ENCODE peak calls at places on chromosome 14, in nine cellular contexts. W is suprapubic skin; H is mammary epithelial cell; C is left lung; Y is transverse colon; Z is HepG2; G is CD8-positive, alpha-beta T cell; E is heart right ventricle; X is IMR-90. O is an unnamed sample. For H3K4me1, the result is how much of the 10 kb centered on the place peaks cover.

GRCh38 chr14:39258782-39259545 is 25.2 kb downstream of the MIA2 start:
- DNase-seq in Z (no peak), G (no peak), E (no peak), C (no peak), Y (no peak), W (no peak), H (no peak), X (no peak), O (no peak)

GRCh38 chr14:84225243-84225642 is 1304.7 kb upstream of the FLRT2 start:
- DNase-seq in G (no peak), X (no peak), E (peak), W (no peak), H (no peak), C (no peak), Z (no peak), Y (peak), O (peak)

GRCh38 chr14:85934123-85934885 is 404.4 kb downstream of the FLRT2 start:
- DNase-seq in Z (peak), Y (peak), E (no peak), H (no peak), C (peak), W (no peak), X (no peak), G (peak), O (peak)

GRCh38 chr14:55111122-55111705 is 17.8 kb upstream of the LGALS3 start:
- DNase-seq in G (no peak), X (no peak), E (no peak), W (no peak), Y (peak), C (no peak), H (no peak), Z (no peak), O (no peak)

GRCh38 chr14:97523936-97524335 is 726.8 kb downstream of the VRK1 start:
- DNase-seq in E (no peak), Y (no peak), W (no peak), X (no peak), H (peak), Z (no peak), C (no peak), G (no peak), O (no peak)

GRCh38 chr14:100213956-100214767 is 24.8 kb upstream of the YY1 start:
- DNase-seq in G (peak), W (peak), E (peak), Y (peak), X (peak), C (peak), Z (peak), H (peak), O (peak)

GRCh38 chr14:55118761-55119160 is 10.3 kb upstream of the LGALS3 start:
- DNase-seq in Z (no peak), X (no peak), G (no peak), Y (no peak), E (no peak), H (no peak), W (peak), C (no peak), O (no peak)

GRCh38 chr14:96682401-96682800 is 114.8 kb upstream of the VRK1 start:
- DNase-seq in C (no peak), W (no peak), X (no peak), Y (no peak), E (no peak), H (no peak), Z (no peak), G (no peak), O (no peak)

GRCh38 chr14:98578204-98578603 is 693.8 kb downstream of the BCL11B start:
- DNase-seq in Y (no peak), G (no peak), H (peak), C (no peak), Z (no peak), X (no peak), W (no peak), E (no peak), O (no peak)

GRCh38 chr14:64387232-64387737 is 868 bp upstream of the MTHFD1 start:
- DNase-seq in X (peak), E (no peak), Z (peak), H (peak), C (no peak), Y (no peak), G (peak), W (no peak), O (no peak)

GRCh38 chr14:78164226-78164853 is 5.8 kb upstream of the NRXN3 start:
- DNase-seq in C (no peak), Z (peak), H (no peak), X (no peak), Y (peak), W (no peak), G (no peak), E (no peak), O (no peak)

GRCh38 chr14:36513451-36514277 is 6.4 kb downstream of the NKX2-1 start:
- DNase-seq in Y (no peak), Z (no peak), W (no peak), C (peak), G (no peak), E (no peak), H (no peak), X (no peak), O (no peak)

GRCh38 chr14:105487449-105487985 is 831 bp downstream of the CRIP1 start:
- DNase-seq in Y (peak), E (peak), H (no peak), W (no peak), X (no peak), Z (no peak), G (peak), C (peak), O (peak)

GRCh38 chr14:104553166-104554087 is 26.1 kb upstream of the C14orf180 start:
- DNase-seq in X (no peak), H (no peak), Z (no peak), W (peak), E (no peak), C (peak), G (no peak), Y (no peak), O (no peak)

GRCh38 chr14:71716371-71716770 is 215.9 kb upstream of the RGS6 start:
- DNase-seq in G (no peak), X (peak), H (no peak), Y (no peak), W (no peak), C (no peak), Z (no peak), E (no peak), O (no peak)

GRCh38 chr14:67562776-67563150 is 29.7 kb downstream of the PLEKHH1 start:
- DNase-seq in C (no peak), X (no peak), Z (no peak), E (no peak), H (no peak), Y (no peak), G (no peak), W (no peak), O (no peak)

GRCh38 chr14:95242870-95243269 is 76.8 kb downstream of the CLMN start:
- DNase-seq in E (no peak), Y (no peak), Z (no peak), C (no peak), H (no peak), G (no peak), X (no peak), W (no peak), O (no peak)

GRCh38 chr14:72801381-72801812 is 92.5 kb downstream of the DPF3 start:
- DNase-seq in C (no peak), Y (no peak), E (no peak), Z (no peak), G (no peak), W (no peak), X (peak), H (peak), O (no peak)

GRCh38 chr14:58620011-58620410 is 17.8 kb upstream of the DACT1 start:
- DNase-seq in C (no peak), X (no peak), W (no peak), Z (no peak), E (no peak), Y (no peak), H (no peak), G (no peak), O (no peak)

GRCh38 chr14:80212025-80212402 is 710 bp upstream of the DIO2 start:
- DNase-seq in C (no peak), Y (no peak), G (no peak), E (no peak), X (peak), Z (no peak), W (no peak), H (peak), O (no peak)

GRCh38 chr14:20613094-20614037 is 22.2 kb upstream of the RNASE12 start:
- DNase-seq in E (peak), X (peak), Z (peak), C (peak), H (peak), W (peak), G (peak), Y (peak), O (peak)

GRCh38 chr14:104357689-104358527 is 219.5 kb downstream of the KIF26A start:
- DNase-seq in X (no peak), H (no peak), Z (no peak), Y (no peak), E (no peak), W (peak), G (no peak), C (peak), O (no peak)

GRCh38 chr14:103056322-103057027 is 874 bp downstream of the CDC42BPB start:
- DNase-seq in H (peak), E (peak), C (peak), Z (no peak), Y (peak), G (no peak), X (peak), W (no peak), O (peak)

GRCh38 chr14:32561520-32561919 is 232.4 kb downstream of the AKAP6 start:
- DNase-seq in W (no peak), X (peak), H (no peak), Y (no peak), E (no peak), Z (no peak), C (no peak), G (no peak), O (no peak)

GRCh38 chr14:75752907-75753594 is 92.0 kb downstream of the TTLL5 start:
- DNase-seq in W (no peak), X (peak), E (no peak), C (no peak), G (no peak), Z (no peak), Y (no peak), H (no peak), O (no peak)

GRCh38 chr14:105455086-105455640 is 19.5 kb upstream of the CRIP2 start:
- DNase-seq in Z (no peak), H (no peak), C (no peak), E (peak), G (no peak), W (no peak), Y (no peak), X (no peak), O (no peak)

GRCh38 chr14:99156814-99157213 is 115.2 kb downstream of the BCL11B start:
- DNase-seq in G (no peak), X (no peak), Y (no peak), W (no peak), C (no peak), Z (no peak), H (no peak), E (no peak), O (no peak)

GRCh38 chr14:101634453-101635237 is 73.3 kb downstream of the DIO3 start:
- DNase-seq in W (no peak), X (no peak), G (no peak), H (no peak), E (no peak), Z (no peak), C (no peak), Y (no peak), O (no peak)

GRCh38 chr14:71089974-71090373 is 182.7 kb downstream of the PCNX1 start:
- DNase-seq in H (no peak), C (no peak), E (no peak), X (peak), W (no peak), Y (no peak), G (no peak), Z (no peak), O (no peak)

GRCh38 chr14:73457050-73457934 is 1.1 kb downstream of the NUMB start:
- DNase-seq in G (no peak), X (peak), Z (no peak), W (peak), H (peak), Y (no peak), C (peak), E (peak), O (peak)

GRCh38 chr14:105197274-105197673 is 16.2 kb upstream of the NUDT14 start:
- DNase-seq in W (no peak), Y (no peak), E (peak), X (peak), H (peak), C (no peak), Z (no peak), G (no peak), O (no peak)

GRCh38 chr14:74922752-74923401 is at the start of gene RPS6KL1:
- DNase-seq in W (peak), Z (peak), G (peak), Y (peak), E (peak), H (peak), X (peak), C (peak), O (peak)

GRCh38 chr14:87148655-87149054 is 844.3 kb downstream of the GALC start:
- DNase-seq in G (no peak), Y (no peak), C (no peak), X (no peak), W (no peak), H (no peak), Z (no peak), E (no peak), O (no peak)

GRCh38 chr14:87139299-87139698 is 853.7 kb downstream of the GALC start:
- DNase-seq in Z (no peak), X (peak), E (no peak), C (no peak), H (peak), Y (no peak), G (no peak), W (no peak), O (no peak)

DNA sequence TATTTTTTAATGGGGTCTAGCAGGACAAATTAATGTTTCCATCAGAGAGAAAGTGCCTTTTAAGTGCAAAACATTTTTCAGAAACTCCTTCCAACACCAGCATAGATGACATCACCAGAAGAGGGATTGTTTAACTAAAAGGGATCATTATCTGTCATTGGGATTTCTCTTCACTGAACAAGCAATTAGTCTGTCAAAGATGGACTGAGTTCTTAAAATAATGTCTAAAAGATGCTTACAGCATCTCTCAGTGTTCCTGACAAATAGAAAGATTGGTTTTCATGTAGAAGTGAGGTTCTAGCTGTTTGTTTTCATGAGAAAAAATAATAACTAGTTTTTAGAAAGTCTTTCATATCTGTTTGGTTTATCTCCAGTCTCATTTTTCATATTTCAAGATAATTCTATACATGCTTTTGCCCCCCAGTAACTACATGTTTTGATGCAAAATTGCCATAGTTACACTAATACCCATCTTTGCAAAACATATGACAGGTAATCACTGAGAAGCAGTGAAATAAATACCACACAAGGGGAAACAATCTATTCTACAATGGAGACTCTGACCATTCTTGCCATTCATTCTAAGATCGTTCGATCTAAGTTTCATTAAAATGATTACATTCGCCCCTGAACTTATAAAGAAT is 850.3 kb downstream of the GALC start:
- DNase-seq in W (no peak), G (no peak), Z (no peak), X (no peak), C (no peak), H (no peak), Y (no peak), E (no peak), O (no peak)
- H3K4me3 ChIP-seq in W (no peak), G (no peak), Z (no peak), X (no peak), C (no peak), H (no peak), Y (no peak), E (no peak), O (no peak)

GRCh38 chr14:92888896-92889295 is 34.1 kb upstream of the CHGA start:
- DNase-seq in C (no peak), Z (no peak), H (no peak), W (no peak), Y (no peak), X (no peak), G (no peak), E (no peak), O (no peak)
- H3K4me1 ChIP-seq in C (under half), Z (under half), H (under half), W (under half), Y (under half), X (under half), G (under half), E (under half), O (under half)

GRCh38 chr14:24310387-24310665 is 386 bp downstream of the LTB4R2 start:
- DNase-seq in C (no peak), H (no peak), Y (peak), G (no peak), Z (no peak), W (no peak), X (no peak), E (no peak), O (no peak)

GRCh38 chr14:24311837-24312615 is 724 bp downstream of the LTB4R start:
- DNase-seq in G (no peak), W (no peak), Z (no peak), Y (no peak), X (no peak), C (no peak), E (no peak), H (no peak), O (no peak)

GRCh38 chr14:24312736-24313507 is 1.6 kb downstream of the LTB4R start:
- DNase-seq in H (no peak), C (peak), Y (peak), E (no peak), Z (no peak), X (peak), W (no peak), G (no peak), O (no peak)

GRCh38 chr14:24309538-24310386 is at the start of gene LTB4R2:
- DNase-seq in X (no peak), Z (no peak), W (no peak), G (no peak), H (peak), C (no peak), Y (no peak), E (no peak), O (no peak)

DNA sequence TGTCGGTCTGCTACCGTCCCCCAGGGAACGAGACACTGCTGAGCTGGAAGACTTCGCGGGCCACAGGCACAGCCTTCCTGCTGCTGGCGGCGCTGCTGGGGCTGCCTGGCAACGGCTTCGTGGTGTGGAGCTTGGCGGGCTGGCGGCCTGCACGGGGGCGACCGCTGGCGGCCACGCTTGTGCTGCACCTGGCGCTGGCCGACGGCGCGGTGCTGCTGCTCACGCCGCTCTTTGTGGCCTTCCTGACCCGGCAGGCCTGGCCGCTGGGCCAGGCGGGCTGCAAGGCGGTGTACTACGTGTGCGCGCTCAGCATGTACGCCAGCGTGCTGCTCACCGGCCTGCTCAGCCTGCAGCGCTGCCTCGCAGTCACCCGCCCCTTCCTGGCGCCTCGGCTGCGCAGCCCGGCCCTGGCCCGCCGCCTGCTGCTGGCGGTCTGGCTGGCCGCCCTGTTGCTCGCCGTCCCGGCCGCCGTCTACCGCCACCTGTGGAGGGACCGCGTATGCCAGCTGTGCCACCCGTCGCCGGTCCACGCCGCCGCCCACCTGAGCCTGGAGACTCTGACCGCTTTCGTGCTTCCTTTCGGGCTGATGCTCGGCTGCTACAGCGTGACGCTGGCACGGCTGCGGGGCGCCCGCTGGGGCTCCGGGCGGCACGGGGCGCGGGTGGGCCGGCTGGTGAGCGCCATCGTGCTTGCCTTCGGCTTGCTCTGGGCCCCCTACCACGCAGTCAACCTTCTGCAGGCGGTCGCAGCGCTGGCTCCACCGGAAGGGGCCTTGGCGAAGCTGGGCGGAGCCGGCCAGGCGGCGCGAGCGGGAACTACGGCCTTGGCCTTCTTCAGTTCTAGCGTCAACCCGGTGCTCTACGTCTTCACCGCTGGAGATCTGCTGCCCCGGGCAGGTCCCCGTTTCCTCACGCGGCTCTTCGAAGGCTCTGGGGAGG is at the start of gene LTB4R:
- DNase-seq in E (peak), Z (no peak), C (peak), H (peak), X (peak), G (peak), Y (peak), W (peak), O (peak)
- H3K4me3 ChIP-seq in E (peak), Z (no peak), C (peak), H (peak), X (peak), G (peak), Y (peak), W (peak), O (peak)

DNA sequence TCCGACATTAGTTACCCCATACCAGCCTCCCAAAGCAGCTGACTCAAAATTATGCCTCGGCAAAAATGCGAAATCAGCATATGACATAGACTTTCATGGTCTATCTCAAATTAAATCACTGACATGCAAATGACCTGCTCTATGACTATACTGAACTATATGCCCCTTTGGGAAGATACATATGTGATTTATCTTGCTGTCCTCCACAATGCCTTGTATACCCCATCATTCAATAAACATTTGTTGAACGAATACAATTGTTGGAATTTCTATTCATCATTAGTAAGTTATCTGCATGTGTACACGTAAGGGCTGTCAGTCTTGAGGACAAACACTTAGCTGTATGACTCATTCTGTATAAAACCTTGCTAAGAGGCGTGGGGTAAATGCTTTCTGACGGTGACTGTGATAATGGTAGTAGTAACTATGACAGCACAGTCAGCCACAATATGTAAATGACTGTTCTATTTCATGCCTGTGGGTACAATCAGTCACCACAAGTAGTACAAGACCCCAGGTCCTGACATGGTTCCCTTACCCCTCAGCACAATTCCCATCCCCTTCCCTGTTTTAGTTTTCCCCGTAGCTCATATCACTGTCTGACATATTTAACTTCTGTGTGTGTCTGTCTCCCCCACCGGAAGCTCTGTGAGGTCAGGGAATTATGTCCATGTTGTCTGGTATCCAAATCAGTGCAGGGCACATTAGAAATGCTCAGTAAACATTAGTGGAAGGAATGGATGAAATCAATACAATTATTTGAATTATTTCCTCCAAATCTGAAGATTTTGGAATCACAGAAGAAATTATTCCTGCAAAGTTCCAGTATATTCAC is 42.8 kb downstream of the STXBP6 start:
- DNase-seq in G (no peak), C (no peak), H (peak), E (no peak), W (no peak), X (peak), Z (peak), Y (no peak), O (no peak)
- H3K4me1 ChIP-seq in G (under half), C (under half), H (under half), E (under half), W (under half), X (under half), Z (half or more), Y (under half), O (under half)